ENCODE peak calls at places on chromosomes 1 and 21, in four cellular contexts. F is cerebellar cortex, O is hypothalamus, U is SK-MEL-5. Q is an unnamed sample.

GRCh38 chr1:218585565-218586184 is 240.5 kb downstream of the TGFB2 start:
- DNase-seq in F (no peak), O (no peak), U (peak), Q (peak)

GRCh38 chr21:45442276-45442675 is 37.3 kb downstream of the COL18A1 start:
- DNase-seq in F (no peak), O (no peak), U (no peak), Q (no peak)

GRCh38 chr1:29410476-29410875 is 174.2 kb downstream of the PTPRU start:
- DNase-seq in F (peak), O (no peak), U (no peak), Q (peak)

GRCh38 chr1:97506368-97506767 is 414.5 kb downstream of the DPYD start:
- DNase-seq in F (no peak), O (no peak), U (no peak), Q (no peak)

GRCh38 chr1:3405491-3405890 is 49.0 kb upstream of the ARHGEF16 start:
- DNase-seq in F (no peak), O (no peak), U (no peak), Q (no peak)

GRCh38 chr1:172002725-172003345 is 161.5 kb downstream of the DNM3 start:
- DNase-seq in F (peak), O (peak), U (peak), Q (peak)

GRCh38 chr1:68481041-68481440 is 15.8 kb downstream of the DEPDC1 start:
- DNase-seq in F (no peak), O (no peak), U (no peak), Q (peak)

GRCh38 chr1:115874929-115875328 is 34.0 kb upstream of the NHLH2 start:
- DNase-seq in F (no peak), O (no peak), U (no peak), Q (no peak)

GRCh38 chr1:230127105-230128054 is 60.3 kb downstream of the GALNT2 start:
- DNase-seq in F (no peak), O (no peak), U (no peak), Q (no peak)

Q was measured in kidney tubule cell.